ENCODE peak calls at places on chromosome 9, in nine cellular contexts. C is lower lobe of right lung, V is AG10803, Q is left ventricle myocardium inferior, P is spleen, F is HepG2, T is GM12864, J is GM12865, L is mesenchymal stem cell. M is an unnamed sample.

GRCh38 chr9:71620806-71621205 is 147.5 kb downstream of the CEMIP2 start:
- DNase-seq in C (no peak), V (no peak), Q (no peak), P (no peak), F (no peak), T (no peak), J (no peak), L (no peak), M (no peak)

GRCh38 chr9:27523141-27523540 is 949 bp upstream of the IFNK start:
- DNase-seq in C (no peak), V (no peak), Q (no peak), P (no peak), F (no peak), T (no peak), J (no peak), L (no peak), M (no peak)

GRCh38 chr9:95516736-95517558 is at the start of gene PTCH1:
- DNase-seq in C (peak), V (peak), Q (peak), P (no peak), F (no peak), T (no peak), J (no peak), L (peak), M (no peak)

GRCh38 chr9:98607787-98608186 is 100.9 kb downstream of the GABBR2 start:
- DNase-seq in C (no peak), V (peak), Q (no peak), P (no peak), F (no peak), T (no peak), J (no peak), L (peak), M (no peak)

GRCh38 chr9:125758986-125759811 is 12.0 kb downstream of the PBX3 start:
- DNase-seq in C (peak), V (peak), Q (peak), P (peak), F (peak), T (no peak), J (no peak), L (peak), M (no peak)

GRCh38 chr9:111896942-111897830 is 572 bp downstream of the UGCG start:
- DNase-seq in C (peak), V (peak), Q (peak), P (peak), F (peak), T (no peak), J (no peak), L (no peak), M (no peak)

GRCh38 chr9:72394061-72394460 is 29.1 kb upstream of the ZFAND5 start:
- DNase-seq in C (no peak), V (no peak), Q (no peak), P (no peak), F (no peak), T (no peak), J (no peak), L (no peak), M (no peak)

GRCh38 chr9:125126019-125126746 is 17.1 kb downstream of the SCAI start:
- DNase-seq in C (peak), V (peak), Q (peak), P (peak), F (no peak), T (peak), J (peak), L (peak), M (peak)

GRCh38 chr9:77899679-77900354 is 131.8 kb downstream of the GNAQ start:
- DNase-seq in C (no peak), V (peak), Q (no peak), P (no peak), F (no peak), T (no peak), J (no peak), L (peak), M (peak)

GRCh38 chr9:117034862-117035261 is 347.8 kb downstream of the TRIM32 start:
- DNase-seq in C (no peak), V (no peak), Q (no peak), P (no peak), F (no peak), T (no peak), J (peak), L (peak), M (peak)

GRCh38 chr9:33737811-33738606 is 57.4 kb upstream of the PRSS3 start:
- DNase-seq in C (no peak), V (peak), Q (peak), P (no peak), F (peak), T (no peak), J (peak), L (peak), M (peak)

GRCh38 chr9:107638922-107639321 is 149.4 kb upstream of the KLF4 start:
- DNase-seq in C (peak), V (peak), Q (peak), P (no peak), F (no peak), T (no peak), J (no peak), L (peak), M (no peak)

GRCh38 chr9:91930475-91930874 is 19.6 kb downstream of the ROR2 start:
- DNase-seq in C (no peak), V (no peak), Q (no peak), P (no peak), F (no peak), T (no peak), J (no peak), L (peak), M (no peak)

GRCh38 chr9:121249563-121249962 is 18.4 kb upstream of the GSN start:
- DNase-seq in C (no peak), V (no peak), Q (no peak), P (peak), F (no peak), T (no peak), J (peak), L (no peak), M (no peak)

GRCh38 chr9:90331826-90332575 is 310.6 kb downstream of the DIRAS2 start:
- DNase-seq in C (no peak), V (peak), Q (no peak), P (no peak), F (no peak), T (no peak), J (no peak), L (peak), M (no peak)

GRCh38 chr9:20551835-20552234 is 70.5 kb downstream of the MLLT3 start:
- DNase-seq in C (no peak), V (no peak), Q (no peak), P (no peak), F (no peak), T (no peak), J (peak), L (no peak), M (no peak)

GRCh38 chr9:27412081-27412480 is 112.0 kb upstream of the IFNK start:
- DNase-seq in C (no peak), V (no peak), Q (no peak), P (no peak), F (no peak), T (no peak), J (no peak), L (no peak), M (no peak)

GRCh38 chr9:71911908-71912325 is 478 bp downstream of the C9orf85 start:
- DNase-seq in C (no peak), V (peak), Q (no peak), P (no peak), F (no peak), T (no peak), J (no peak), L (no peak), M (no peak)

GRCh38 chr9:34171753-34172535 is 6.9 kb upstream of the UBAP1 start:
- DNase-seq in C (peak), V (no peak), Q (no peak), P (peak), F (no peak), T (peak), J (peak), L (no peak), M (peak)

GRCh38 chr9:14314929-14315753 is 1.2 kb upstream of the NFIB start:
- DNase-seq in C (peak), V (no peak), Q (peak), P (peak), F (peak), T (no peak), J (no peak), L (peak), M (no peak)

GRCh38 chr9:80619356-80619755 is 1047.6 kb downstream of the TLE4 start:
- DNase-seq in C (no peak), V (no peak), Q (no peak), P (no peak), F (no peak), T (no peak), J (no peak), L (no peak), M (no peak)

GRCh38 chr9:95134457-95134881 is 183.0 kb downstream of the FANCC start:
- DNase-seq in C (no peak), V (no peak), Q (no peak), P (no peak), F (no peak), T (no peak), J (no peak), L (no peak), M (no peak)

GRCh38 chr9:32351845-32352244 is 32.6 kb upstream of the ACO1 start:
- DNase-seq in C (no peak), V (no peak), Q (no peak), P (no peak), F (no peak), T (no peak), J (no peak), L (peak), M (peak)

GRCh38 chr9:130498918-130499698 is 54.3 kb downstream of the ASS1 start:
- DNase-seq in C (no peak), V (no peak), Q (no peak), P (no peak), F (peak), T (no peak), J (no peak), L (no peak), M (no peak)

GRCh38 chr9:34272146-34272545 is 56.9 kb downstream of the KIF24 start:
- DNase-seq in C (no peak), V (peak), Q (no peak), P (no peak), F (no peak), T (no peak), J (no peak), L (no peak), M (no peak)

GRCh38 chr9:76136986-76137385 is 246.5 kb downstream of the PCSK5 start:
- DNase-seq in C (no peak), V (peak), Q (no peak), P (no peak), F (peak), T (no peak), J (peak), L (peak), M (no peak)

GRCh38 chr9:93118863-93119702 is 15.0 kb downstream of the NINJ1 start:
- DNase-seq in C (peak), V (no peak), Q (peak), P (peak), F (no peak), T (no peak), J (no peak), L (no peak), M (no peak)

GRCh38 chr9:85536076-85536475 is 205.7 kb downstream of the AGTPBP1 start:
- DNase-seq in C (peak), V (peak), Q (peak), P (no peak), F (no peak), T (no peak), J (no peak), L (peak), M (no peak)

GRCh38 chr9:79154806-79155205 is 417.0 kb upstream of the TLE4 start:
- DNase-seq in C (no peak), V (peak), Q (no peak), P (no peak), F (no peak), T (no peak), J (no peak), L (peak), M (no peak)

GRCh38 chr9:124032247-124032646 is 20.7 kb downstream of the LHX2 start:
- DNase-seq in C (no peak), V (no peak), Q (no peak), P (peak), F (no peak), T (no peak), J (no peak), L (no peak), M (no peak)

GRCh38 chr9:116483622-116484482 is 203.3 kb upstream of the TRIM32 start:
- DNase-seq in C (no peak), V (no peak), Q (no peak), P (no peak), F (no peak), T (no peak), J (no peak), L (no peak), M (no peak)

GRCh38 chr9:71760901-71761300 is 7.4 kb downstream of the CEMIP2 start:
- DNase-seq in C (no peak), V (no peak), Q (no peak), P (no peak), F (peak), T (no peak), J (no peak), L (no peak), M (no peak)

GRCh38 chr9:22005083-22005699 is 3.9 kb downstream of the CDKN2B start:
- DNase-seq in C (no peak), V (no peak), Q (no peak), P (no peak), F (no peak), T (no peak), J (peak), L (peak), M (no peak)

GRCh38 chr9:22008662-22009562 is at the start of gene CDKN2B:
- DNase-seq in C (peak), V (peak), Q (peak), P (peak), F (peak), T (peak), J (peak), L (peak), M (no peak)

GRCh38 chr9:22009563-22009867 is 410 bp upstream of the CDKN2B start:
- DNase-seq in C (no peak), V (no peak), Q (no peak), P (no peak), F (no peak), T (no peak), J (no peak), L (no peak), M (no peak)

GRCh38 chr9:22002038-22002437 is 7.1 kb downstream of the CDKN2B start:
- DNase-seq in C (no peak), V (no peak), Q (no peak), P (no peak), F (no peak), T (no peak), J (no peak), L (no peak), M (no peak)

DNA sequence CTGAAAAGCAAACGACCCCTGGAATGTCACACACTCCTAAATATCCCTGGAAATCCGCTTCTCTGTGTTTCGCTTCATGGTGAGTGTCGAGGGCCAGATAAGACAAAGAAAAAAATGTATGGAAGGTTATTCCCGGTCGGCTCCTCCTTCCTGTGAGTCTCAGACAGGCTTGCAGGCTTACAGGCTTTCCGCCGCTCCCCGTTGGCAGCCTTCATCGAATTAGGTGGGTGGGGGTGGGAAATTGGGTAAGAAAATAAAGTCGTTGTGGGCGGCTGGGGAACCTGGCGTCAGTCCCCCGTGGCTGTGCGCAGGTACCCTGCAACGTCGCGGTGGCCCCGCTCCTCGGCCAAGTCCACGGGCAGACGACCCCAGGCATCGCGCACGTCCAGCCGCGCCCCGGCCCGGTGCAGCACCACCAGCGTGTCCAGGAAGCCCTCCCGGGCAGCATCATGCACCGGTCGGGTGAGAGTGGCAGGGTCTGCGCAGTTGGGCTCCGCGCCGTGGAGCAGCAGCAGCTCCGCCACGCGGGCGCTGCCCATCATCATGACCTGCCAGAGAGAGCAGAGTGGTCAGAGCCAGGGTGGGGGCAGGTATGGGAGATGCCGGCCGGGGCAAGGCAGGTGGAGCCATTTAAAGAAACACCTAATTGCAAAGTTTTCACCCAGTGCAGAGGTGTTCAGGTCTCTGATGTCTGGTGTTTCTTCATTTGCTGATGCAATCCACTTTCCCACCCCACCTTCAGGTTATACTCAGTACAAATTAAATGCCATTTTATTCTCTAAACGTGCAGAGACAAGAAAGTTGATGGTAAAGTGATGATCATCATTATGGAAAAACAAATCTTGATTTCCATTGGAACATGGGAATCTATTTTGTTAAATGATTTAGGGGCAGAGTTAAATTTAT is 3.2 kb downstream of the CDKN2B start:
- DNase-seq in C (no peak), V (no peak), Q (no peak), P (peak), F (no peak), T (no peak), J (no peak), L (peak), M (no peak)
- H3K4me3 ChIP-seq in C (no peak), V (peak), Q (no peak), P (peak), F (no peak), T (no peak), J (no peak), L (peak), M (no peak)

GRCh38 chr9:88197781-88198345 is 59.6 kb upstream of the SPATA31C2 start:
- DNase-seq in C (no peak), V (peak), Q (no peak), P (no peak), F (no peak), T (no peak), J (no peak), L (peak), M (no peak)

GRCh38 chr9:88197016-88197415 is 58.7 kb upstream of the SPATA31C2 start:
- DNase-seq in C (no peak), V (peak), Q (no peak), P (no peak), F (no peak), T (no peak), J (no peak), L (peak), M (no peak)

GRCh38 chr9:88196456-88196855 is 58.2 kb upstream of the SPATA31C2 start:
- DNase-seq in C (no peak), V (no peak), Q (no peak), P (no peak), F (no peak), T (no peak), J (no peak), L (peak), M (no peak)

GRCh38 chr9:88202321-88202720 is 64.0 kb upstream of the SPATA31C2 start:
- DNase-seq in C (no peak), V (no peak), Q (no peak), P (no peak), F (no peak), T (no peak), J (no peak), L (no peak), M (no peak)

DNA sequence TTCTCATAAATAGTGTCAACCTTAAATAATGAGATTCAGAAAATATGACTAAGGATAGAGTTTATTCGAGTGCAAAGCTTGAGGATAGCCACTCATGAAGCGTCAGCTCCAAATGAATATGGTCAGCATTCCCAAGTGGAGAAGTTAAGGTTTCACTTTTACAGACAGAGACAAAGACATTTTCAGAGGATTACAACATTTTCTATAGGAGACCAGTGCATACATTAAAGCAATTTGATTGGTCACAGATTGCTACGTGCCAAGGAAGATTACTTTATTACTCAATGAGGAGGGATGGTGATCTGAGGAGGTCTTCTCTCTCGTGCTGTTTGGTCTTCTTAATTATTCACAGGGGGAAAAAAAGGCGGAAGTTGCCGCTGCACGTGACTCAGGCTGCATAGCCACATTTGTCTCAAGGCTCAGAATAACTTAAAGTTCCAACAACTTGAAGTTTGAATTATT is 60.1 kb upstream of the SPATA31C2 start:
- DNase-seq in C (no peak), V (no peak), Q (no peak), P (no peak), F (no peak), T (no peak), J (no peak), L (peak), M (no peak)
- H3K4me3 ChIP-seq in C (peak), V (peak), Q (peak), P (peak), F (no peak), T (no peak), J (no peak), L (no peak), M (no peak)

GRCh38 chr9:37026085-37026935 is 7.8 kb downstream of the PAX5 start:
- DNase-seq in C (no peak), V (no peak), Q (no peak), P (peak), F (no peak), T (no peak), J (peak), L (no peak), M (no peak)
- H3K4me3 ChIP-seq in C (peak), V (no peak), Q (peak), P (peak), F (no peak), T (peak), J (peak), L (no peak), M (no peak)

GRCh38 chr9:70422371-70423043 is 8.1 kb upstream of the KLF9 start:
- DNase-seq in C (no peak), V (no peak), Q (no peak), P (no peak), F (no peak), T (no peak), J (no peak), L (peak), M (no peak)

GRCh38 chr9:70419546-70420266 is 5.2 kb upstream of the KLF9 start:
- DNase-seq in C (peak), V (peak), Q (peak), P (peak), F (peak), T (peak), J (peak), L (peak), M (no peak)

GRCh38 chr9:70420267-70421019 is 6.0 kb upstream of the KLF9 start:
- DNase-seq in C (peak), V (peak), Q (peak), P (peak), F (peak), T (no peak), J (peak), L (peak), M (no peak)

GRCh38 chr9:70421020-70421271 is 6.5 kb upstream of the KLF9 start:
- DNase-seq in C (no peak), V (no peak), Q (no peak), P (no peak), F (no peak), T (no peak), J (no peak), L (no peak), M (no peak)

DNA sequence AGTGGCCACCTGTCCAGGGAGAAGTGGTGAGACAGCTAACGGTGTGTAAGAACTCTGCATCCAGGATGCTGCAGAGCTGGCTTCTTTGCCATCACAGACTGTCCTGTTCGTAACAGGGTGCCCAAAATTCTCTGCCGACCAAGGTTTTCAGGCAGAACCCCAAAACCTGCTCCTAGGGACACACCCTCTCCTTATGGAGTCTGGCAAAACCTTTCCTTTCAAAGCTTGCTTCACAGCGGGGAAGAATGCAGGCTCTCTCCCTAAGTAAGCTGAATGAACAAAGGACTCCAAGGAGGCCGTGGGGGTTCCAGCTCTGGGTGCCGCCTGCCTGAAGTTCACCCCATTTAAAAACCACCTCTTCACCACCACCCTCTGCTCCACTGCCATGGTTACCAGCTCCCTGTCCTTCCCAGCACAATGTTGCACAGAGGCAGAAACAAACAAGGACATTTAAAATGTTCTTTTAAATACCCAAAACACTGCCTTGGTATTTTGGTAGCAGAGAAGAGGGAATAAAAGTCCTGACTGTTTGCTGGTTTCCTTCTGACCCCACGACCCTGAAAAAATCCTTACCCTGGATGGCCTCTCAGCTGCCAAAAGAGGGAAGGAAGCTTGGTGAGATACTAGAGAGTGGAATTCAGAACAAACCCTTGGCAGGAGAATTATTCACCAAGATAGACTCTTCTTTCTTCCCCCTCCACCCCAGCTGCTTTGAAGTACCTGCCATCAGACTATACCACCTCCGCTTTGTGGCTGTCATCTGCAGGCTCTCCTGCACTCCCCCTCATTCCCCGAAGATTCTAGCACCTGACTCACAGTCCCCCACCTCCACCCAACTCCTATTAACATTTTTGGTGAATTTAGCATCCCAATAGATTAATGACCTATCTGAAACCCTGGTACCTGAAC is 7.1 kb upstream of the KLF9 start:
- DNase-seq in C (no peak), V (peak), Q (no peak), P (no peak), F (no peak), T (no peak), J (no peak), L (peak), M (peak)
- H3K4me3 ChIP-seq in C (peak), V (peak), Q (peak), P (peak), F (peak), T (no peak), J (no peak), L (no peak), M (no peak)